ENCODE peak calls at places on chromosome 11, in four cellular contexts. One of them, this sample, is unnamed.

GRCh38 chr11:124179311-124179710 is 3.8 kb upstream of the OR10D3 start:
- DNase-seq in mammary epithelial cell: no peak
- DNase-seq in right lobe of liver: no peak
- DNase-seq in thoracic aorta: no peak
- DNase-seq in this sample: no peak

GRCh38 chr11:41121600-41121999 is 337.9 kb downstream of the LRRC4C start:
- DNase-seq in mammary epithelial cell: no peak
- DNase-seq in right lobe of liver: no peak
- DNase-seq in thoracic aorta: no peak
- DNase-seq in this sample: no peak

GRCh38 chr11:130070829-130071205 is 1.1 kb downstream of the APLP2 start:
- DNase-seq in mammary epithelial cell: peak
- DNase-seq in right lobe of liver: peak
- DNase-seq in thoracic aorta: no peak
- DNase-seq in this sample: no peak

GRCh38 chr11:9120659-9121350 is 29.4 kb upstream of the SCUBE2 start:
- DNase-seq in mammary epithelial cell: no peak
- DNase-seq in right lobe of liver: no peak
- DNase-seq in thoracic aorta: no peak
- DNase-seq in this sample: no peak

GRCh38 chr11:120168108-120168959 is 30.4 kb upstream of the TRIM29 start:
- DNase-seq in mammary epithelial cell: no peak
- DNase-seq in right lobe of liver: no peak
- DNase-seq in thoracic aorta: no peak
- DNase-seq in this sample: no peak

GRCh38 chr11:46234261-46234660 is 43.2 kb upstream of the CREB3L1 start:
- DNase-seq in mammary epithelial cell: no peak
- DNase-seq in right lobe of liver: no peak
- DNase-seq in thoracic aorta: no peak
- DNase-seq in this sample: no peak

GRCh38 chr11:17019231-17019630 is 5.0 kb upstream of the PLEKHA7 start:
- DNase-seq in mammary epithelial cell: no peak
- DNase-seq in right lobe of liver: no peak
- DNase-seq in thoracic aorta: no peak
- DNase-seq in this sample: no peak

GRCh38 chr11:75347781-75348613 is 3.5 kb downstream of the ARRB1 start:
- DNase-seq in mammary epithelial cell: no peak
- DNase-seq in right lobe of liver: no peak
- DNase-seq in thoracic aorta: no peak
- DNase-seq in this sample: no peak

GRCh38 chr11:19168090-19168489 is 33.7 kb downstream of the CSRP3 start:
- DNase-seq in mammary epithelial cell: no peak
- DNase-seq in right lobe of liver: no peak
- DNase-seq in thoracic aorta: no peak
- DNase-seq in this sample: no peak

GRCh38 chr11:57637626-57638004 is 12.1 kb downstream of the YPEL4 start:
- DNase-seq in mammary epithelial cell: no peak
- DNase-seq in right lobe of liver: no peak
- DNase-seq in thoracic aorta: no peak
- DNase-seq in this sample: no peak

GRCh38 chr11:68756171-68756766 is 4.9 kb upstream of the TESMIN start:
- DNase-seq in mammary epithelial cell: peak
- DNase-seq in right lobe of liver: no peak
- DNase-seq in thoracic aorta: no peak
- DNase-seq in this sample: no peak

GRCh38 chr11:44301856-44302231 is 8.1 kb downstream of the ALX4 start:
- DNase-seq in mammary epithelial cell: peak
- DNase-seq in right lobe of liver: no peak
- DNase-seq in thoracic aorta: no peak
- DNase-seq in this sample: no peak

GRCh38 chr11:78840623-78841022 is 266.0 kb upstream of the NARS2 start:
- DNase-seq in mammary epithelial cell: no peak
- DNase-seq in right lobe of liver: no peak
- DNase-seq in thoracic aorta: no peak
- DNase-seq in this sample: no peak

GRCh38 chr11:10838906-10839305 is 18.9 kb downstream of the ZBED5 start:
- DNase-seq in mammary epithelial cell: no peak
- DNase-seq in right lobe of liver: no peak
- DNase-seq in thoracic aorta: no peak
- DNase-seq in this sample: no peak

GRCh38 chr11:41955635-41956400 is 496.4 kb upstream of the LRRC4C start:
- DNase-seq in mammary epithelial cell: no peak
- DNase-seq in right lobe of liver: no peak
- DNase-seq in thoracic aorta: no peak
- DNase-seq in this sample: no peak

GRCh38 chr11:73801136-73801535 is 13.5 kb downstream of the MRPL48 start:
- DNase-seq in mammary epithelial cell: no peak
- DNase-seq in right lobe of liver: no peak
- DNase-seq in thoracic aorta: no peak
- DNase-seq in this sample: no peak

GRCh38 chr11:11969380-11970215 is 38.8 kb downstream of the DKK3 start:
- DNase-seq in mammary epithelial cell: no peak
- DNase-seq in right lobe of liver: no peak
- DNase-seq in thoracic aorta: no peak
- DNase-seq in this sample: no peak

GRCh38 chr11:3855808-3856491 is 486 bp downstream of the STIM1 start:
- DNase-seq in mammary epithelial cell: peak
- DNase-seq in right lobe of liver: peak
- DNase-seq in thoracic aorta: no peak
- DNase-seq in this sample: no peak

GRCh38 chr11:121482231-121483129 is 29.7 kb upstream of the SORL1-AS1 start:
- DNase-seq in mammary epithelial cell: no peak
- DNase-seq in right lobe of liver: no peak
- DNase-seq in thoracic aorta: no peak
- DNase-seq in this sample: no peak

GRCh38 chr11:12046636-12047236 is 38.3 kb upstream of the DKK3 start:
- DNase-seq in mammary epithelial cell: no peak
- DNase-seq in right lobe of liver: no peak
- DNase-seq in thoracic aorta: no peak
- DNase-seq in this sample: no peak

GRCh38 chr11:28481673-28482480 is 373.7 kb downstream of the METTL15 start:
- DNase-seq in mammary epithelial cell: no peak
- DNase-seq in right lobe of liver: no peak
- DNase-seq in thoracic aorta: no peak
- DNase-seq in this sample: no peak

GRCh38 chr11:77115956-77116355 is 12.1 kb upstream of the MYO7A start:
- DNase-seq in mammary epithelial cell: no peak
- DNase-seq in right lobe of liver: no peak
- DNase-seq in thoracic aorta: no peak
- DNase-seq in this sample: no peak

GRCh38 chr11:118174006-118174567 is 2.4 kb downstream of the SCN2B start:
- DNase-seq in mammary epithelial cell: no peak
- DNase-seq in right lobe of liver: peak
- DNase-seq in thoracic aorta: no peak
- DNase-seq in this sample: no peak

GRCh38 chr11:12048936-12049790 is 40.7 kb upstream of the DKK3 start:
- DNase-seq in mammary epithelial cell: no peak
- DNase-seq in right lobe of liver: no peak
- DNase-seq in thoracic aorta: no peak
- DNase-seq in this sample: no peak

GRCh38 chr11:75784506-75784905 is 15.9 kb downstream of the DGAT2 start:
- DNase-seq in mammary epithelial cell: no peak
- DNase-seq in right lobe of liver: no peak
- DNase-seq in thoracic aorta: no peak
- DNase-seq in this sample: no peak

GRCh38 chr11:39247570-39248137 is 2211.8 kb downstream of the LRRC4C start:
- DNase-seq in mammary epithelial cell: peak
- DNase-seq in right lobe of liver: no peak
- DNase-seq in thoracic aorta: no peak
- DNase-seq in this sample: no peak

GRCh38 chr11:22681281-22681812 is 14.9 kb downstream of the GAS2 start:
- DNase-seq in mammary epithelial cell: no peak
- DNase-seq in right lobe of liver: no peak
- DNase-seq in thoracic aorta: no peak
- DNase-seq in this sample: no peak

GRCh38 chr11:70182266-70182665 is 20.8 kb upstream of the FADD start:
- DNase-seq in mammary epithelial cell: no peak
- DNase-seq in right lobe of liver: no peak
- DNase-seq in thoracic aorta: no peak
- DNase-seq in this sample: no peak

GRCh38 chr11:110710520-110711381 is 1.5 kb downstream of the ARHGAP20 start:
- DNase-seq in mammary epithelial cell: no peak
- DNase-seq in right lobe of liver: peak
- DNase-seq in thoracic aorta: no peak
- DNase-seq in this sample: no peak

GRCh38 chr11:106442032-106442431 is 364.6 kb downstream of the AASDHPPT start:
- DNase-seq in mammary epithelial cell: no peak
- DNase-seq in right lobe of liver: no peak
- DNase-seq in thoracic aorta: no peak
- DNase-seq in this sample: no peak

GRCh38 chr11:17890333-17890732 is 122.5 kb downstream of the SERGEF start:
- DNase-seq in mammary epithelial cell: no peak
- DNase-seq in right lobe of liver: no peak
- DNase-seq in thoracic aorta: no peak
- DNase-seq in this sample: no peak

GRCh38 chr11:78961186-78961782 is 386.6 kb upstream of the NARS2 start:
- DNase-seq in mammary epithelial cell: peak
- DNase-seq in right lobe of liver: no peak
- DNase-seq in thoracic aorta: no peak
- DNase-seq in this sample: no peak

GRCh38 chr11:132111341-132111740 is 740.9 kb downstream of the NTM start:
- DNase-seq in mammary epithelial cell: no peak
- DNase-seq in right lobe of liver: no peak
- DNase-seq in thoracic aorta: no peak
- DNase-seq in this sample: no peak

GRCh38 chr11:113370634-113371033 is 16.9 kb upstream of the ANKK1 start:
- DNase-seq in mammary epithelial cell: no peak
- DNase-seq in right lobe of liver: no peak
- DNase-seq in thoracic aorta: no peak
- DNase-seq in this sample: no peak

GRCh38 chr11:94826415-94826814 is 58.3 kb downstream of the AMOTL1 start:
- DNase-seq in mammary epithelial cell: no peak
- DNase-seq in right lobe of liver: no peak
- DNase-seq in thoracic aorta: no peak
- DNase-seq in this sample: no peak

GRCh38 chr11:116981216-116981887 is 116.9 kb downstream of the SIK3 start:
- DNase-seq in mammary epithelial cell: no peak
- DNase-seq in right lobe of liver: no peak
- DNase-seq in thoracic aorta: no peak
- DNase-seq in this sample: no peak
- H3K4me3 ChIP-seq in mammary epithelial cell: no peak
- H3K4me3 ChIP-seq in right lobe of liver: no peak
- H3K4me3 ChIP-seq in thoracic aorta: no peak
- H3K4me3 ChIP-seq in this sample: no peak

DNA sequence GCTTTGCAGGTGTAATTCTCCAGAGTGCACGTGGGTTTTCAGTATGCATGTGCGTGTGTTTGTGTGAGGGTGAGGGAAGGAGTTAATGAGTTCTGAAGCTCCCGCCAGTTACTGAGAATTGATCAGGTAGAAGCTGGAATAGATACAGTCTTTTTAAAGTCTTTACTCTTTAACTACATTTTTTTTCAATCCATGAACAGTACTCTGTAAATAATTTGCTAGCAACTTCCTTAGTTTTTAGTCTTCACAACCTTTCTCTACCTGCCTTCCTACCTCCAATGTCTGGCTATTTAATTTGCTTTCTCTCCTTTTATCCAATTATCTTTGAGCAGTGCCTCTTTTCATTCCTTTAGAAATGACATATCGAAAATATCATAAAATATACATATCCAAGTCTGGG is 25.5 kb downstream of the ARHGAP42 start:
- DNase-seq in mammary epithelial cell: no peak
- DNase-seq in right lobe of liver: no peak
- DNase-seq in thoracic aorta: no peak
- DNase-seq in this sample: no peak
- TF ChIP-seq CTCF in mammary epithelial cell: no peak
- TF ChIP-seq CTCF in right lobe of liver: no peak
- TF ChIP-seq CTCF in thoracic aorta: no peak
- TF ChIP-seq CTCF in this sample: no peak

GRCh38 chr11:1749787-1750351 is 526 bp downstream of the IFITM10 start:
- DNase-seq in mammary epithelial cell: peak
- DNase-seq in right lobe of liver: no peak
- DNase-seq in thoracic aorta: peak
- DNase-seq in this sample: no peak
- H3K4me3 ChIP-seq in mammary epithelial cell: peak
- H3K4me3 ChIP-seq in right lobe of liver: peak
- H3K4me3 ChIP-seq in thoracic aorta: peak
- H3K4me3 ChIP-seq in this sample: no peak

GRCh38 chr11:66311965-66312548 is 4.8 kb downstream of the CD248 start:
- DNase-seq in mammary epithelial cell: peak
- DNase-seq in right lobe of liver: peak
- DNase-seq in thoracic aorta: peak
- DNase-seq in this sample: peak
- TF ChIP-seq CTCF in mammary epithelial cell: peak
- TF ChIP-seq CTCF in right lobe of liver: peak
- TF ChIP-seq CTCF in thoracic aorta: no peak
- TF ChIP-seq CTCF in this sample: peak

This sample was measured in GM12864.